ENCODE peak calls at places on chromosomes 1 and 21, in nine cellular contexts. S is ovary, E is prostate gland, G is adrenal gland, T is tibial nerve, Z is transverse colon, I is gastrocnemius medialis, K is suprapubic skin, V is testis. Y is an unnamed sample.

GRCh38 chr1:60765204-60765603 is 317.2 kb upstream of the NFIA start:
- DNase-seq in S (no peak), E (peak), G (peak), T (no peak), Z (peak), I (no peak), K (no peak), V (peak), Y (no peak)

GRCh38 chr1:173392895-173393654 is 84.1 kb upstream of the PRDX6 start:
- DNase-seq in S (no peak), E (no peak), G (peak), T (no peak), Z (no peak), I (no peak), K (no peak), V (no peak), Y (no peak)

GRCh38 chr1:3368711-3369436 is 85.6 kb upstream of the ARHGEF16 start:
- DNase-seq in S (no peak), E (no peak), G (no peak), T (no peak), Z (no peak), I (no peak), K (no peak), V (no peak), Y (no peak)

GRCh38 chr21:33901421-33902288 is 13.9 kb downstream of the ATP5PO start:
- DNase-seq in S (peak), E (peak), G (peak), T (no peak), Z (no peak), I (peak), K (no peak), V (peak), Y (peak)

GRCh38 chr21:26116456-26117011 is 54.0 kb downstream of the APP start:
- DNase-seq in S (no peak), E (peak), G (no peak), T (no peak), Z (no peak), I (no peak), K (no peak), V (no peak), Y (no peak)

GRCh38 chr21:41045534-41046268 is 122.3 kb upstream of the BACE2 start:
- DNase-seq in S (no peak), E (peak), G (no peak), T (no peak), Z (no peak), I (no peak), K (no peak), V (peak), Y (no peak)

GRCh38 chr1:117719004-117719403 is 113.2 kb downstream of the TENT5C start:
- DNase-seq in S (no peak), E (no peak), G (no peak), T (no peak), Z (no peak), I (no peak), K (no peak), V (no peak), Y (no peak)

GRCh38 chr1:1377540-1378205 is 2.7 kb upstream of the AURKAIP1 start:
- DNase-seq in S (no peak), E (no peak), G (no peak), T (no peak), Z (no peak), I (no peak), K (no peak), V (no peak), Y (no peak)

GRCh38 chr1:17012775-17013501 is 1.2 kb upstream of the ATP13A2 start:
- DNase-seq in S (no peak), E (no peak), G (peak), T (no peak), Z (no peak), I (no peak), K (peak), V (no peak), Y (no peak)

GRCh38 chr1:90357980-90358379 is 359.1 kb downstream of the BARHL2 start:
- DNase-seq in S (no peak), E (no peak), G (no peak), T (no peak), Z (no peak), I (no peak), K (no peak), V (no peak), Y (no peak)

GRCh38 chr1:234495231-234495990 is 16.4 kb upstream of the TARBP1 start:
- DNase-seq in S (no peak), E (no peak), G (no peak), T (no peak), Z (no peak), I (no peak), K (no peak), V (no peak), Y (no peak)

GRCh38 chr1:31372961-31373896 is at the start of gene FABP3:
- DNase-seq in S (peak), E (peak), G (peak), T (peak), Z (peak), I (peak), K (peak), V (peak), Y (peak)

GRCh38 chr1:182617734-182618288 is 13.6 kb upstream of the RGS16 start:
- DNase-seq in S (no peak), E (no peak), G (no peak), T (no peak), Z (no peak), I (no peak), K (no peak), V (no peak), Y (no peak)

GRCh38 chr1:9404541-9404940 is 111.8 kb downstream of the SPSB1 start:
- DNase-seq in S (no peak), E (no peak), G (no peak), T (no peak), Z (no peak), I (no peak), K (no peak), V (no peak), Y (no peak)

GRCh38 chr1:10960954-10961833 is 51.3 kb upstream of the TARDBP start:
- DNase-seq in S (peak), E (peak), G (peak), T (peak), Z (peak), I (peak), K (peak), V (peak), Y (peak)

GRCh38 chr21:42818328-42818749 is 61.0 kb downstream of the WDR4 start:
- DNase-seq in S (peak), E (peak), G (peak), T (peak), Z (peak), I (no peak), K (peak), V (peak), Y (peak)

GRCh38 chr1:113905435-113905861 is 322 bp downstream of the DCLRE1B start:
- DNase-seq in S (no peak), E (peak), G (no peak), T (no peak), Z (peak), I (no peak), K (no peak), V (peak), Y (peak)

GRCh38 chr1:89757532-89757931 is 63.3 kb upstream of the LRRC8D start:
- DNase-seq in S (no peak), E (no peak), G (peak), T (no peak), Z (no peak), I (no peak), K (no peak), V (no peak), Y (no peak)

GRCh38 chr1:84489766-84490165 is 10.7 kb downstream of the RPF1 start:
- DNase-seq in S (no peak), E (no peak), G (no peak), T (no peak), Z (no peak), I (no peak), K (no peak), V (no peak), Y (no peak)

GRCh38 chr1:165580931-165581871 is 37.4 kb downstream of the LRRC52 start:
- DNase-seq in S (no peak), E (no peak), G (no peak), T (no peak), Z (no peak), I (no peak), K (no peak), V (no peak), Y (no peak)

GRCh38 chr21:28828981-28829380 is 163.7 kb downstream of the LTN1 start:
- DNase-seq in S (no peak), E (no peak), G (no peak), T (no peak), Z (no peak), I (no peak), K (no peak), V (no peak), Y (no peak)

GRCh38 chr1:29237906-29238600 is 1.7 kb downstream of the PTPRU start:
- DNase-seq in S (peak), E (peak), G (peak), T (peak), Z (peak), I (peak), K (peak), V (peak), Y (peak)

GRCh38 chr1:15422871-15423270 is 13.2 kb downstream of the EFHD2 start:
- DNase-seq in S (no peak), E (no peak), G (peak), T (no peak), Z (no peak), I (no peak), K (no peak), V (no peak), Y (no peak)

GRCh38 chr1:2049517-2050481 is at the start of gene PRKCZ:
- DNase-seq in S (peak), E (peak), G (peak), T (no peak), Z (peak), I (no peak), K (peak), V (peak), Y (peak)

GRCh38 chr1:59116920-59117542 is 179.9 kb upstream of the FGGY start:
- DNase-seq in S (no peak), E (no peak), G (no peak), T (no peak), Z (no peak), I (no peak), K (no peak), V (no peak), Y (no peak)

GRCh38 chr1:165444897-165445370 is at the start of gene RXRG:
- DNase-seq in S (no peak), E (peak), G (peak), T (peak), Z (no peak), I (peak), K (no peak), V (peak), Y (no peak)

GRCh38 chr1:59276317-59276914 is 20.5 kb upstream of the FGGY start:
- DNase-seq in S (no peak), E (no peak), G (no peak), T (no peak), Z (no peak), I (no peak), K (no peak), V (no peak), Y (no peak)

GRCh38 chr1:74613894-74614293 is 59.7 kb downstream of the ERICH3 start:
- DNase-seq in S (no peak), E (no peak), G (no peak), T (no peak), Z (no peak), I (no peak), K (no peak), V (no peak), Y (no peak)

DNA sequence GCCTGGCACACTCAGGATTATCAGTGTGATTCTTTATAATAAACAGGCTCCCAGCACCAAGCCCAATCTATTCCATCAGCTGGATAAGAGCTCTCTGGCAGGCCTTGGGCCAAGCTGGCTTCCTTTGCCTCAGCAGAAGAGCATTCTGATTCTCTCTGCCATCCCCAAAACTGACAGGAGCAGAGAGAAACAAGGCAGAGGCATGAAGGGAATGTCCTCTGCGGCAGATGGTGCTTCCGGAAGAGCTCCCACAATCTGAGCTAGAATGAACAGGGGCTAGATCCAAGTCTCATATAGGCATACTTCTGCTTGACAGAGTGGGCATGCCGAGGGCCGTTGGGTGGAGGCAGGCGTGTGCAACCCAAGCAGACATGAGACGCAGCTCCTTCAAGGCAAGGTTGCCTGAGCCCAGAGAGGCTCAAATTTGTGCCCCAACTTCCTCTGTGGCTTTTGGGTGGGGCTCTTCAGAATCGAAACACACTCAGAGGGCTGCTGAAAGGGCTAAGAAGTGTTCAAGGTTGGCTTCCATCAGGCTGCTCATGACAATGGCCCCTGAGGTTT is 4.0 kb downstream of the CAPN2 start:
- DNase-seq in S (no peak), E (no peak), G (no peak), T (no peak), Z (peak), I (no peak), K (no peak), V (no peak), Y (no peak)
- H3K4me3 ChIP-seq in S (no peak), E (no peak), G (no peak), T (no peak), Z (no peak), I (no peak), K (peak), V (no peak), Y (no peak)

DNA sequence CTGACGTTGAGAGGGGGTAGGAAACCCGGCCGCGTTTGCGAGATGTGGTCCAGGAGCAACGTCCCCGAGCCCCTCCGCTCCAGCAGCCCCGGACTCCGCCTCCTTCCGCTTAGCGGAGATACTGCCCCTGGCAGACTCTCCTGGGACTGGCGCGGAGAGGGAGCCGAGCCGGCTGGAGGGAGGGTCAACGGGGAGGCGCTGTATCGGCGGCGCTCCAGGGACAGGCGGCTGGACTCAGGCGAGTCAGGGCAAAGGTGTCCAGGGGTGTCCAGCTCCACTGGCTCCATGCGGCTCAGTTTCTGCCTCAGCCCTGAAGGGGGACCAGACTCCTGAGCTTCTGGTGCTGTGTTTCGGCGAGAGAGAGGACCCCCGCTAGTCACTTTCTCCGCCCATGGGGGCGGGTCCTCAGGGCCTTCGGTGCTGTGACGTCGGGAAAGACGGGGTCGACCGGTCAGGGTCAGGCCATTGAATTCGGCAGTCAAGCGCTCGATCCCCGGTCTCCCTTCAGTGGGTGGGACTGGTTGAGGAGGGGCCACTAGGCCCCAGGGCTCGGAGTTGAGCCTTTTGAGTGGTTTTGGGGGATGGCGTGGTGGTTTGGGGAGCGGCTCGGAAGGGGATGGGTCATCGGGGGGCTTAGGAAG is 2.8 kb upstream of the LIX1L start:
- DNase-seq in S (peak), E (peak), G (peak), T (no peak), Z (peak), I (peak), K (peak), V (peak), Y (peak)
- TF ChIP-seq POLR2A in S (peak), E (peak), G (peak), T (peak), Z (peak), I (peak), K (no peak), V (no peak), Y (peak)

GRCh38 chr1:228408041-228408868 is 1.6 kb upstream of the TRIM11 start:
- DNase-seq in S (peak), E (no peak), G (no peak), T (no peak), Z (no peak), I (no peak), K (peak), V (no peak), Y (no peak)

GRCh38 chr1:228405200-228405978 is 1.2 kb downstream of the TRIM11 start:
- DNase-seq in S (peak), E (no peak), G (no peak), T (no peak), Z (no peak), I (no peak), K (peak), V (no peak), Y (no peak)

GRCh38 chr1:228404107-228404720 is 2.4 kb downstream of the TRIM11 start:
- DNase-seq in S (peak), E (no peak), G (no peak), T (no peak), Z (no peak), I (no peak), K (peak), V (no peak), Y (no peak)

GRCh38 chr1:228407118-228408040 is 744 bp upstream of the TRIM11 start:
- DNase-seq in S (peak), E (no peak), G (no peak), T (no peak), Z (no peak), I (no peak), K (no peak), V (no peak), Y (no peak)

DNA sequence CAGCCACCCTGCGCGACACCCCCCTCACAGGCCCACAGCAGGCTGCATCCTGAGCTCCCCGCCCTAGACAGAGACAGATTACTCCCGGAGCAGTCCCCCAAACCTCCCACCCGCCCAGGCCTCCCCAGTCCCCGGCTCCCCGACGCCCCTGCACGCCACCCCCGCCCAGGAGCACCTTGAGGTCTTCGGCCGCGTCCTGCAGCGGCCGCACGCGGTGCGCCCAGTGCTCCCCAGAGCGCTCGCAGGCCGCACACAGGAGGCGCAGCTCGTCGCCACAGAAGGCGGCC is 713 bp downstream of the TRIM11 start:
- DNase-seq in S (peak), E (no peak), G (no peak), T (no peak), Z (peak), I (no peak), K (no peak), V (no peak), Y (no peak)
- H3K27ac ChIP-seq in S (peak), E (peak), G (no peak), T (no peak), Z (peak), I (no peak), K (peak), V (peak), Y (peak)

GRCh38 chr1:35572296-35572695 is 818 bp upstream of the TFAP2E start:
- DNase-seq in S (no peak), E (no peak), G (no peak), T (no peak), Z (no peak), I (no peak), K (no peak), V (no peak), Y (no peak)

GRCh38 chr1:35574655-35575400 is 1.7 kb downstream of the TFAP2E start:
- DNase-seq in S (no peak), E (peak), G (no peak), T (no peak), Z (no peak), I (no peak), K (peak), V (no peak), Y (no peak)

GRCh38 chr1:35575401-35575958 is 2.4 kb downstream of the TFAP2E start:
- DNase-seq in S (no peak), E (no peak), G (no peak), T (no peak), Z (no peak), I (no peak), K (no peak), V (no peak), Y (no peak)

GRCh38 chr1:35573198-35573775 is at the start of gene TFAP2E:
- DNase-seq in S (no peak), E (peak), G (peak), T (no peak), Z (peak), I (no peak), K (peak), V (peak), Y (no peak)

GRCh38 chr1:35573776-35574654 is 901 bp downstream of the TFAP2E start:
- DNase-seq in S (no peak), E (no peak), G (no peak), T (no peak), Z (no peak), I (no peak), K (peak), V (no peak), Y (no peak)
- H3K4me3 ChIP-seq in S (no peak), E (peak), G (no peak), T (no peak), Z (peak), I (peak), K (peak), V (no peak), Y (no peak)

GRCh38 chr1:208479435-208479834 is 235.3 kb upstream of the PLXNA2 start:
- DNase-seq in S (no peak), E (no peak), G (no peak), T (no peak), Z (no peak), I (no peak), K (no peak), V (no peak), Y (no peak)

GRCh38 chr1:208475449-208475848 is 231.3 kb upstream of the PLXNA2 start:
- DNase-seq in S (no peak), E (no peak), G (peak), T (no peak), Z (no peak), I (no peak), K (no peak), V (no peak), Y (no peak)

GRCh38 chr1:208476825-208477170 is 232.6 kb upstream of the PLXNA2 start:
- DNase-seq in S (no peak), E (no peak), G (no peak), T (no peak), Z (no peak), I (no peak), K (no peak), V (no peak), Y (no peak)

GRCh38 chr1:208475951-208476824 is 232.0 kb upstream of the PLXNA2 start:
- DNase-seq in S (peak), E (no peak), G (peak), T (no peak), Z (no peak), I (no peak), K (no peak), V (no peak), Y (no peak)
- TF ChIP-seq POLR2A in S (no peak), E (no peak), G (no peak), T (no peak), Z (no peak), I (no peak), K (no peak), V (no peak), Y (no peak)

GRCh38 chr1:192277635-192278034 is 39.2 kb upstream of the RGS21 start:
- DNase-seq in S (no peak), E (no peak), G (no peak), T (no peak), Z (no peak), I (no peak), K (no peak), V (no peak), Y (no peak)

GRCh38 chr1:192270398-192270797 is 46.4 kb upstream of the RGS21 start:
- DNase-seq in S (no peak), E (no peak), G (no peak), T (no peak), Z (no peak), I (no peak), K (no peak), V (no peak), Y (no peak)

GRCh38 chr1:192272732-192273131 is 44.1 kb upstream of the RGS21 start:
- DNase-seq in S (no peak), E (no peak), G (no peak), T (no peak), Z (no peak), I (no peak), K (no peak), V (no peak), Y (no peak)

GRCh38 chr1:192274588-192274987 is 42.2 kb upstream of the RGS21 start:
- DNase-seq in S (no peak), E (no peak), G (no peak), T (no peak), Z (no peak), I (no peak), K (no peak), V (no peak), Y (no peak)
- H3K27ac ChIP-seq in S (no peak), E (no peak), G (no peak), T (no peak), Z (no peak), I (no peak), K (no peak), V (no peak), Y (no peak)

GRCh38 chr1:191174298-191174697 is 696.6 kb upstream of the BRINP3 start:
- DNase-seq in S (no peak), E (no peak), G (no peak), T (no peak), Z (no peak), I (no peak), K (no peak), V (no peak), Y (no peak)
- H3K4me3 ChIP-seq in S (no peak), E (no peak), G (no peak), T (no peak), Z (no peak), I (no peak), K (no peak), V (no peak), Y (no peak)

GRCh38 chr1:190474587-190475305 is 2.9 kb downstream of the BRINP3 start:
- DNase-seq in S (no peak), E (no peak), G (no peak), T (no peak), Z (peak), I (no peak), K (no peak), V (no peak), Y (no peak)
- TF ChIP-seq POLR2A in S (no peak), E (no peak), G (no peak), T (no peak), Z (peak), I (no peak), K (no peak), V (no peak), Y (no peak)